ENCODE peak calls at places on chromosome 15, in eight cellular contexts. Q is COR-L47; K is T-helper 9 cell; T is NCI-H146; L is GM04504; R is stimulated activated CD4-positive, alpha-beta T cell treated with anti-CD3 and anti-CD28 coated beads, Interleukin-2, amount 100 ng/mL, for 48 hours; A is tibial artery; J is H4. O is an unnamed sample.

GRCh38 chr15:57158997-57159668 is 217.2 kb upstream of the CGNL1 start:
- DNase-seq in Q (no peak), K (no peak), T (peak; percentile 23), L (no peak), R (no peak), A (no peak), J (no peak), O (no peak)

GRCh38 chr15:40702077-40702476 is 7.1 kb downstream of the RAD51 start:
- DNase-seq in Q (no peak), K (no peak), T (no peak), L (no peak), R (no peak), A (no peak), J (no peak), O (peak; percentile 25)

GRCh38 chr15:51969728-51970127 is 1.9 kb downstream of the LEO1 start:
- DNase-seq in Q (no peak), K (no peak), T (no peak), L (no peak), R (no peak), A (no peak), J (no peak), O (no peak)

GRCh38 chr15:69628256-69629093 is 175.9 kb downstream of the RPLP1 start:
- DNase-seq in Q (no peak), K (no peak), T (no peak), L (no peak), R (no peak), A (no peak), J (no peak), O (no peak)

GRCh38 chr15:33910741-33911140 is 57.6 kb upstream of the CHRM5 start:
- DNase-seq in Q (no peak), K (no peak), T (no peak), L (no peak), R (no peak), A (no peak), J (no peak), O (no peak)

GRCh38 chr15:94743668-94744067 is 512.3 kb downstream of the MCTP2 start:
- DNase-seq in Q (no peak), K (no peak), T (no peak), L (no peak), R (no peak), A (no peak), J (no peak), O (no peak)

GRCh38 chr15:45678459-45679178 is 43.8 kb downstream of the SQOR start:
- DNase-seq in Q (no peak), K (no peak), T (no peak), L (no peak), R (no peak), A (no peak), J (no peak), O (no peak)

GRCh38 chr15:101810905-101811304 is 1.1 kb upstream of the OR4F15 start:
- DNase-seq in Q (no peak), K (no peak), T (no peak), L (no peak), R (no peak), A (no peak), J (no peak), O (peak; percentile 29)

GRCh38 chr15:61994216-61994615 is 66.0 kb downstream of the VPS13C start:
- DNase-seq in Q (no peak), K (no peak), T (no peak), L (peak; percentile 25), R (no peak), A (no peak), J (no peak), O (no peak)

GRCh38 chr15:63080638-63081250 is 38.2 kb downstream of the TPM1 start:
- DNase-seq in Q (no peak), K (no peak), T (no peak), L (no peak), R (no peak), A (no peak), J (no peak), O (no peak)

GRCh38 chr15:28996289-28996688 is 110.5 kb downstream of the APBA2 start:
- DNase-seq in Q (no peak), K (no peak), T (no peak), L (no peak), R (no peak), A (no peak), J (no peak), O (no peak)

GRCh38 chr15:31080618-31081017 is 20.9 kb downstream of the TRPM1 start:
- DNase-seq in Q (no peak), K (peak; percentile 4), T (peak; percentile 1), L (no peak), R (peak; percentile 6), A (peak; percentile 37), J (no peak), O (peak; percentile 22)

GRCh38 chr15:48962662-48963523 is 826 bp downstream of the SHC4 start:
- DNase-seq in Q (peak; percentile 7), K (no peak), T (peak; percentile 42), L (no peak), R (no peak), A (peak; percentile 42), J (no peak), O (peak; percentile 60)

GRCh38 chr15:90497912-90498311 is 31.8 kb upstream of the CRTC3 start:
- DNase-seq in Q (peak; percentile 49), K (no peak), T (no peak), L (no peak), R (no peak), A (no peak), J (no peak), O (no peak)

GRCh38 chr15:63517614-63518013 is 13.2 kb downstream of the USP3 start:
- DNase-seq in Q (no peak), K (no peak), T (no peak), L (no peak), R (no peak), A (no peak), J (no peak), O (no peak)

GRCh38 chr15:50794102-50794501 is 28.6 kb upstream of the SPPL2A start:
- DNase-seq in Q (no peak), K (no peak), T (no peak), L (no peak), R (no peak), A (no peak), J (no peak), O (no peak)

GRCh38 chr15:80695911-80696651 is 971 bp downstream of the ABHD17C start:
- DNase-seq in Q (peak; percentile 23), K (no peak), T (peak; percentile 18), L (no peak), R (no peak), A (no peak), J (peak; percentile 30), O (no peak)

GRCh38 chr15:67980171-67980570 is 73.9 kb upstream of the PIAS1 start:
- DNase-seq in Q (no peak), K (no peak), T (no peak), L (no peak), R (no peak), A (no peak), J (no peak), O (no peak)

GRCh38 chr15:97849183-97849582 is 111.3 kb upstream of the ARRDC4 start:
- DNase-seq in Q (no peak), K (no peak), T (no peak), L (no peak), R (no peak), A (no peak), J (no peak), O (no peak)

GRCh38 chr15:25775317-25775912 is 87.7 kb downstream of the ATP10A start:
- DNase-seq in Q (peak; percentile 20), K (no peak), T (no peak), L (peak; percentile 84), R (no peak), A (no peak), J (peak; percentile 39), O (peak; percentile 87)

GRCh38 chr15:34682673-34683072 is 72.1 kb downstream of the GJD2 start:
- DNase-seq in Q (no peak), K (no peak), T (no peak), L (no peak), R (no peak), A (no peak), J (no peak), O (no peak)